ENCODE peak calls at places on chromosomes 1 and 21, in four cellular contexts. One of them, this sample, is unnamed.

GRCh38 chr1:217048104-217048707 is 325.0 kb upstream of the ESRRG start:
- DNase-seq in SK-N-SH: peak; percentile 2
- DNase-seq in A549: peak; percentile 27
- DNase-seq in K562: no peak
- DNase-seq in this sample: no peak

GRCh38 chr1:226631229-226632000 is 82.9 kb downstream of the STUM start:
- DNase-seq in SK-N-SH: no peak
- DNase-seq in A549: no peak
- DNase-seq in K562: no peak
- DNase-seq in this sample: no peak

GRCh38 chr1:162367073-162367472 is 9.6 kb downstream of the SPATA46 start:
- DNase-seq in SK-N-SH: no peak
- DNase-seq in K562: no peak
- DNase-seq in A549: no peak
- DNase-seq in this sample: no peak

GRCh38 chr1:230165526-230165925 is 98.5 kb downstream of the GALNT2 start:
- DNase-seq in K562: no peak
- DNase-seq in SK-N-SH: no peak
- DNase-seq in A549: no peak
- DNase-seq in this sample: no peak

GRCh38 chr21:18340387-18340942 is 63.1 kb downstream of the TMPRSS15 start:
- DNase-seq in SK-N-SH: no peak
- DNase-seq in K562: no peak
- DNase-seq in A549: no peak
- DNase-seq in this sample: no peak

GRCh38 chr1:42723511-42723910 is 16.5 kb downstream of the CLDN19 start:
- DNase-seq in SK-N-SH: no peak
- DNase-seq in K562: no peak
- DNase-seq in A549: no peak
- DNase-seq in this sample: no peak

GRCh38 chr21:41612674-41613250 is 104.8 kb upstream of the TMPRSS2 start:
- DNase-seq in A549: peak; percentile 75
- DNase-seq in SK-N-SH: peak; percentile 79
- DNase-seq in K562: peak; percentile 71
- DNase-seq in this sample: no peak

GRCh38 chr1:196723325-196724185 is 51.1 kb upstream of the CFHR3 start:
- DNase-seq in A549: peak; percentile 68
- DNase-seq in SK-N-SH: peak; percentile 12
- DNase-seq in K562: peak; percentile 31
- DNase-seq in this sample: peak; percentile 64

GRCh38 chr1:39609618-39610331 is 29.7 kb downstream of the HEYL start:
- DNase-seq in A549: peak; percentile 69
- DNase-seq in SK-N-SH: peak; percentile 65
- DNase-seq in K562: peak; percentile 71
- DNase-seq in this sample: peak; percentile 50

GRCh38 chr1:113980120-113980519 is 846 bp downstream of the OLFML3 start:
- DNase-seq in A549: no peak
- DNase-seq in K562: no peak
- DNase-seq in SK-N-SH: no peak
- DNase-seq in this sample: no peak
- TF ChIP-seq MAX in A549: no peak
- TF ChIP-seq MAX in K562: no peak
- TF ChIP-seq MAX in SK-N-SH: no peak
- TF ChIP-seq MAX in this sample: no peak

GRCh38 chr1:100624886-100625430 is 87.0 kb downstream of the GPR88 start:
- DNase-seq in SK-N-SH: no peak
- DNase-seq in K562: no peak
- DNase-seq in A549: no peak
- DNase-seq in this sample: no peak
- H3K4me3 ChIP-seq in SK-N-SH: no peak overlapping the region
- H3K4me3 ChIP-seq in K562: no peak overlapping the region
- H3K4me3 ChIP-seq in A549: no peak overlapping the region
- H3K4me3 ChIP-seq in this sample: no peak overlapping the region

DNA sequence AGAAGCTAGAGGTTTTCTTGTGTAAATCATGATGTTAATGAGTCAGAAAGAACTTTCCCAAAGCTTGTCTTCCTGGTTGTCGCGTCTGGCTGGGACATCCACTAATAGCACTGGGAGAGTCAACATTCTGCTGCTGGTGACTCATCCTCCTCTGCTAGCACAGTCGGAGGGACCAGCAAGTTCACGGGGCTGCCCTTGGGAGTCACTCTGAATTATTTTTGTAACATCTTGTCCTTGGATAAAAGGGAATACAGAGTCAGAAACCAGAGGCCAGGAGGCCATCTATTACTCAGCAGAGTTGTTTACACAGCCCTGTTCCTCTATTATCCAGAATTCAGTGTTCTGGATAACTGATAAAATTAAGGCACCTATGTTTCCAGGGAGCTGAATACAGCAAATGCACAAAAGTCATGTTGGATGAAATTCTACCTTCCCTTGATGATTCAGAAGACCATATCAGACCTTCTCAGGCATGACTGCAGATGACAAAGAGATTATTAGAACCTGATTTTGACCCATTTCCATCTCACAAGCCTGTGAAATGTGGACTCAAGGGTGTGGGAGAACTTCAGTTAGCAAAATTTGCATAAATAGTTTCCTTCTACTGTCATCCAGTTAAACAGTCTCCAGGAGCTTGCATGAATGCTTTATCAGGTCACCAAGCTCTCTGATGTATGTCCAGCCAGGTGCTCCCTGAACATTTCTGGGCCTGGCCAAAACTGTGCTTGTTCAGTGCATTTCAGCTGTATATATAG is 68.1 kb downstream of the JAK1 start:
- DNase-seq in K562: peak; percentile 76
- DNase-seq in SK-N-SH: no peak
- DNase-seq in A549: peak; percentile 97
- DNase-seq in this sample: peak; percentile 94
- H3K27ac ChIP-seq in K562: peak overlapping the region; percentile 73
- H3K27ac ChIP-seq in SK-N-SH: peak overlapping the region; percentile 97
- H3K27ac ChIP-seq in A549: peak overlapping the region; percentile 89
- H3K27ac ChIP-seq in this sample: peak overlapping the region; percentile 85

GRCh38 chr1:150576794-150577556 is 2.4 kb downstream of the MCL1 start:
- DNase-seq in SK-N-SH: no peak
- DNase-seq in A549: no peak
- DNase-seq in K562: no peak
- DNase-seq in this sample: no peak
- TF ChIP-seq MAX in SK-N-SH: no peak
- TF ChIP-seq MAX in A549: no peak
- TF ChIP-seq MAX in K562: no peak
- TF ChIP-seq MAX in this sample: no peak